ENCODE peak calls at places on chromosome 2, in seven cellular contexts. One of them, this sample, is unnamed.
A peak's percentile ranks its signal among the peaks of the same experiment; 100 is the strongest.

GRCh38 chr2:33873206-33873605 is 274.1 kb upstream of the FAM98A start:
- DNase-seq in H1: no peak
- DNase-seq in HepG2: no peak
- DNase-seq in endothelial cell of umbilical vein: no peak
- DNase-seq in GM23338: no peak
- DNase-seq in HCT116: no peak
- DNase-seq in GM12878: no peak
- DNase-seq in this sample: no peak

GRCh38 chr2:177353084-177353483 is 39.5 kb upstream of the AGPS start:
- DNase-seq in H1: no peak
- DNase-seq in HepG2: no peak
- DNase-seq in endothelial cell of umbilical vein: no peak
- DNase-seq in GM23338: no peak
- DNase-seq in HCT116: no peak
- DNase-seq in GM12878: no peak
- DNase-seq in this sample: no peak

GRCh38 chr2:73999881-74000597 is 15.3 kb downstream of the TET3 start:
- DNase-seq in H1: no peak
- DNase-seq in HepG2: no peak
- DNase-seq in endothelial cell of umbilical vein: no peak
- DNase-seq in GM23338: peak; percentile 32
- DNase-seq in HCT116: no peak
- DNase-seq in GM12878: no peak
- DNase-seq in this sample: no peak

GRCh38 chr2:137208361-137208973 is 443.1 kb downstream of the THSD7B start:
- DNase-seq in H1: no peak
- DNase-seq in HepG2: peak; percentile 13
- DNase-seq in endothelial cell of umbilical vein: no peak
- DNase-seq in GM23338: no peak
- DNase-seq in HCT116: no peak
- DNase-seq in GM12878: no peak
- DNase-seq in this sample: no peak

GRCh38 chr2:98910349-98911125 is 25.5 kb downstream of the CRACDL start:
- DNase-seq in H1: peak; percentile 35
- DNase-seq in HepG2: no peak
- DNase-seq in endothelial cell of umbilical vein: no peak
- DNase-seq in GM23338: no peak
- DNase-seq in HCT116: no peak
- DNase-seq in GM12878: no peak
- DNase-seq in this sample: no peak

GRCh38 chr2:32061973-32062861 is 1.1 kb upstream of the SPAST start:
- DNase-seq in H1: peak; percentile 55
- DNase-seq in HepG2: peak; percentile 78
- DNase-seq in endothelial cell of umbilical vein: peak; percentile 49
- DNase-seq in GM23338: peak; percentile 76
- DNase-seq in HCT116: no peak
- DNase-seq in GM12878: no peak
- DNase-seq in this sample: no peak

GRCh38 chr2:197183355-197183754 is 127.2 kb downstream of the ANKRD44 start:
- DNase-seq in H1: no peak
- DNase-seq in HepG2: no peak
- DNase-seq in endothelial cell of umbilical vein: no peak
- DNase-seq in GM23338: no peak
- DNase-seq in HCT116: no peak
- DNase-seq in GM12878: no peak
- DNase-seq in this sample: no peak

GRCh38 chr2:37000273-37000780 is 34.0 kb upstream of the STRN start:
- DNase-seq in H1: no peak
- DNase-seq in HepG2: no peak
- DNase-seq in endothelial cell of umbilical vein: peak; percentile 24
- DNase-seq in GM23338: no peak
- DNase-seq in HCT116: no peak
- DNase-seq in GM12878: no peak
- DNase-seq in this sample: no peak

DNA sequence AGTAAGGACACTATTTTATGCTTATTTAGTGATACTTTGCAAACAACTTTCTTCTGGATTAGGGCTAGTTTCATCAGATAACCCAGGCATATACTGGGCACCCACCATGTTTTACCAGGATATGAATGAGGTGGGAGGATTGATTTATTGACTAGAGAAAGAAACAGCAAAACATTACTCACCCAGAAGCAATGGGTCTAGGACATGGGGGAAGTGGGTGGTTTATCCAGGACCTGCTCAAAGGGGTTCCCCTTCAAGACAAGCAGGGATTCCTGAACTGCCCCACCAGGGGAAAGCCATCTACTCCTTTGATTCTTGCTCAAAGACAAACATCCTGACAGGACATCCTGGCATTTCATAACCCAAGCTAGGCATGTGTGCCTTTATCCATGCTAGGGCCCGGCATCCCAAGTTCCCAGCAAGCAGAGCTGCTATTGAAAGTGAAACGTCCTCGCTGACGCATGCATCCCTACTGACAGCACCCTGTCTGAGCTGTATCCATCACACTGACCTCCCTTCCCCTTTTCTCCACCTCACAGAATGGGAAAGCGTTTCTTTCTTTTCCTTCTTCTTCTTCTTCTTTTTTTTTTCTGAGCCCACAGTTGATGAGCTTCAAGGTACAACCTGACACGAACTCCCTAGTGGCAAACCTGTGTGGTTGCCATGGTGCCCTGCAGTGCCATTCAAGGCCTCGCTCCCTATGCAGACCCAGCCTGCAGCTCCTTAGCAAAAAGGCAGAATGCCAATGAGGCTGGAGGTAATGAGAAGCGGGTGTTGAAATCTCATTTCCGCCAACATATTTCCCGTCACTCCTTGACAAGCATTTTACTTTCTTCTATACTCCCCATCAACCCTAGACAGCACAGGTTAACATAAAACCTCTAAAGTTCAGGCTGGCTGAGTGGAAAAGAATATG is 70.5 kb downstream of the CLHC1 start:
- DNase-seq in H1: no peak
- DNase-seq in HepG2: no peak
- DNase-seq in endothelial cell of umbilical vein: peak; percentile 80
- DNase-seq in GM23338: no peak
- DNase-seq in HCT116: no peak
- DNase-seq in GM12878: no peak
- DNase-seq in this sample: no peak
- TF ChIP-seq POLR2AphosphoS5 in H1: no peak
- TF ChIP-seq POLR2AphosphoS5 in HepG2: no peak
- TF ChIP-seq POLR2AphosphoS5 in endothelial cell of umbilical vein: no peak
- TF ChIP-seq POLR2AphosphoS5 in GM23338: no peak
- TF ChIP-seq POLR2AphosphoS5 in HCT116: no peak
- TF ChIP-seq POLR2AphosphoS5 in GM12878: no peak
- TF ChIP-seq POLR2AphosphoS5 in this sample: no peak

DNA sequence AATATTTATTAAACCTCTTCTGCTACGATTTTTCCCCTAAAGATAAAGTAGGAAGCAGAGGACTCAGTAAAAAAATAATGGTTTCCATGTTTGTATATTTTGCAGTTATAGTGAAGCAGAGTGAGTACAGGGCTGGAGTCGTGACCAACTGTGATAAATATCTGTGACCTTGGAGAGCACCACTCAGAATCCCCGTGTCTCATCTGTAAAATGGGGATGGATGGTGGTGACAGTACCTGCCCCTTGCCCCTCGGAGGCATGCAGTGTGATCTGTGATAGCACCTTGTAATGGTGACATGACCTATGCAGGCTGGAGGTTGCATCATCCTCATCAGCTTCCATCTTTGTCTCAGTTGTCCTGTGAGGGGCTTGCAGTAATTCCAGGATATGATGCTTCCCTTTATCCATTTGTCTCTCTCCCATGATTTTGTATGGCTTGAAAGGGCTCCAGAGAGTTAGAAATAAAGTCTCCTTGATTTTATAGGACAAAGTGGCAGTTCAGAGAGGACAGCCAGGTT is 5.5 kb downstream of the TTL start:
- DNase-seq in H1: no peak
- DNase-seq in HepG2: no peak
- DNase-seq in endothelial cell of umbilical vein: no peak
- DNase-seq in GM23338: no peak
- DNase-seq in HCT116: no peak
- DNase-seq in GM12878: no peak
- DNase-seq in this sample: no peak
- TF ChIP-seq EZH2 in H1: no peak
- TF ChIP-seq EZH2 in HepG2: no peak
- TF ChIP-seq EZH2 in endothelial cell of umbilical vein: no peak
- TF ChIP-seq EZH2 in GM23338: no peak
- TF ChIP-seq EZH2 in HCT116: no peak
- TF ChIP-seq EZH2 in GM12878: no peak
- TF ChIP-seq EZH2 in this sample: no peak

GRCh38 chr2:219480004-219480403 is 18.7 kb upstream of the GMPPA start:
- DNase-seq in H1: no peak
- DNase-seq in HepG2: no peak
- DNase-seq in endothelial cell of umbilical vein: no peak
- DNase-seq in GM23338: no peak
- DNase-seq in HCT116: no peak
- DNase-seq in GM12878: no peak
- DNase-seq in this sample: no peak
- H3K4me3 ChIP-seq in H1: no peak overlapping the region
- H3K4me3 ChIP-seq in HepG2: no peak overlapping the region
- H3K4me3 ChIP-seq in endothelial cell of umbilical vein: no peak overlapping the region
- H3K4me3 ChIP-seq in GM23338: no peak overlapping the region
- H3K4me3 ChIP-seq in HCT116: no peak overlapping the region
- H3K4me3 ChIP-seq in GM12878: no peak overlapping the region
- H3K4me3 ChIP-seq in this sample: no peak overlapping the region

GRCh38 chr2:237141556-237141955 is 55.9 kb downstream of the COPS8 start:
- DNase-seq in H1: no peak
- DNase-seq in HepG2: no peak
- DNase-seq in endothelial cell of umbilical vein: no peak
- DNase-seq in GM23338: no peak
- DNase-seq in HCT116: no peak
- DNase-seq in GM12878: no peak
- DNase-seq in this sample: no peak

GRCh38 chr2:237137626-237138323 is 52.1 kb downstream of the COPS8 start:
- DNase-seq in H1: no peak
- DNase-seq in HepG2: no peak
- DNase-seq in endothelial cell of umbilical vein: no peak
- DNase-seq in GM23338: no peak
- DNase-seq in HCT116: no peak
- DNase-seq in GM12878: no peak
- DNase-seq in this sample: no peak

GRCh38 chr2:237143118-237143517 is 57.4 kb downstream of the COPS8 start:
- DNase-seq in H1: no peak
- DNase-seq in HepG2: no peak
- DNase-seq in endothelial cell of umbilical vein: no peak
- DNase-seq in GM23338: no peak
- DNase-seq in HCT116: no peak
- DNase-seq in GM12878: no peak
- DNase-seq in this sample: no peak

GRCh38 chr2:237139123-237139675 is 53.5 kb downstream of the COPS8 start:
- DNase-seq in H1: peak; percentile 28
- DNase-seq in HepG2: no peak
- DNase-seq in endothelial cell of umbilical vein: no peak
- DNase-seq in GM23338: no peak
- DNase-seq in HCT116: no peak
- DNase-seq in GM12878: no peak
- DNase-seq in this sample: no peak

DNA sequence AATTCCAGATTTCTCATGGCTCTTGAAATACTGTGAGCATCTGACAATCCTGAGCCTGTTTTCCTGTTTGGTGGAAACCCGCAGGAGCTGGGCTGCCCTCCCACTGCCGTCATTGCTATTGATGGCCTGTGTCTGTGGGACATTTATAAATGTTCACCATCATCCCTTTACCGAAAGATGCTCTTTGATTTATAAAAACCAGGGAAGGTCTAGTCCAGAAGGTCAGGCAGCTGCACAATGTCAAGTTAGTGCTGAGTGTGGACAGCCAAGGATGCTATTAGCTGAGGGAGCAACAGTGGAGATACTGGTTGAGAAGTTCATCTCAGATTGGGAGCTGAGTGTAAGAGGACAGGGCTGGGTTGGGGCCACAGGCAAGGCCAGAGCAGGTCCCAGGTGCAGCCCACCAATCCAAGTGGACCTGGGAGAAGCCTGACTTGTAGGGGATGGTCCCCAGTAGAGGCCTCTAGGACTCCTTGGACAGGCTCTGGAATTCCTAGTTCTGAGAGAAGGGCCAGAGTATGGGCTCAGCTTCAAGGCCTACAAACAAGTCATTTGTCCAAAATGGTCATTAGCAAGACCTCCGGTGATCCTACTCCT is 55.1 kb downstream of the COPS8 start:
- DNase-seq in H1: no peak
- DNase-seq in HepG2: no peak
- DNase-seq in endothelial cell of umbilical vein: no peak
- DNase-seq in GM23338: no peak
- DNase-seq in HCT116: no peak
- DNase-seq in GM12878: no peak
- DNase-seq in this sample: no peak
- TF ChIP-seq POLR2AphosphoS5 in H1: no peak
- TF ChIP-seq POLR2AphosphoS5 in HepG2: no peak
- TF ChIP-seq POLR2AphosphoS5 in endothelial cell of umbilical vein: no peak
- TF ChIP-seq POLR2AphosphoS5 in GM23338: no peak
- TF ChIP-seq POLR2AphosphoS5 in HCT116: no peak
- TF ChIP-seq POLR2AphosphoS5 in GM12878: no peak
- TF ChIP-seq POLR2AphosphoS5 in this sample: no peak

DNA sequence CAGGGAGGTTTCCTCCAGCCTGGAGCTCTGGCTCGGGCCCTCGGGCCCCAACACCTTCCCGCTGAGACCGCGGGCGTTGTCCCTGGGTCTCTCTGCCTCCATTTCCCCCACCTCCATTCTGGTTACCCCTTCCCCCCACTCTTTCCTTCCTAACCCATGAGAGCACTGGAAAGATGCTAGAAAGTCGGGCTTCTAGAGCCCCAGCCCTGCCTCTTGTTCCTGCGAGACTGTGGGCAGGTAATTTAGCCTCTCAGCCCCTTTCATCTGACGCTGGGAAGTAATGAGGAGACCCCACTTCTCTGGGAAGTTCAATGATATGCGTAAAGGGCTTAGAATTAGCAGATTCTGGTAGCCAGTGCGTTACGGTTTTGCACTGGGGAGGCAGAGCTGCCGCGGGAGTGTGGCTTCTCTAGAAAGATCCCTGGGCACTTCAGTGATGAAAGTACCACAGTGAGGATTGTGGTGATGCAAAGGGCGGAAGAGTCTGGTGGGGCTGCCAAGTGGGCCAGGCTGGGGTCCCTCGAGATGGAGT is 16.2 kb upstream of the ECEL1 start:
- DNase-seq in H1: no peak
- DNase-seq in HepG2: no peak
- DNase-seq in endothelial cell of umbilical vein: no peak
- DNase-seq in GM23338: no peak
- DNase-seq in HCT116: no peak
- DNase-seq in GM12878: no peak
- DNase-seq in this sample: no peak
- TF ChIP-seq EZH2 in H1: peak; percentile 74
- TF ChIP-seq EZH2 in HepG2: peak; percentile 99
- TF ChIP-seq EZH2 in endothelial cell of umbilical vein: peak; percentile 99
- TF ChIP-seq EZH2 in GM23338: peak; percentile 54
- TF ChIP-seq EZH2 in HCT116: no peak
- TF ChIP-seq EZH2 in GM12878: no peak
- TF ChIP-seq EZH2 in this sample: no peak